ENCODE peak calls at places on chromosomes 5 and 9, in nine cellular contexts. One of them, this sample, is unnamed.

GRCh38 chr5:108148715-108149139 is 233.2 kb downstream of the FBXL17 start:
- DNase-seq in NCI-H146: no peak
- DNase-seq in GM20000: peak
- DNase-seq in cerebellum: no peak
- DNase-seq in tibial artery: no peak
- DNase-seq in mesothelial cell of epicardium: no peak
- DNase-seq in DMS53: peak
- DNase-seq in stimulated activated naive CD4-positive, alpha-beta T cell treated with Interleukin-2 at 50 U/mL for 16 hours: no peak
- DNase-seq in activated T-helper 1 cell treated with anti-CD3 and anti-CD28 coated beads, Interleukin-2, amount 50 U/mL, for 16 hours: no peak
- DNase-seq in this sample: no peak

GRCh38 chr5:107285772-107286171 is 385.0 kb downstream of the EFNA5 start:
- DNase-seq in cerebellum: no peak
- DNase-seq in tibial artery: no peak
- DNase-seq in stimulated activated naive CD4-positive, alpha-beta T cell treated with Interleukin-2 at 50 U/mL for 16 hours: no peak
- DNase-seq in NCI-H146: no peak
- DNase-seq in DMS53: no peak
- DNase-seq in GM20000: no peak
- DNase-seq in activated T-helper 1 cell treated with anti-CD3 and anti-CD28 coated beads, Interleukin-2, amount 50 U/mL, for 16 hours: no peak
- DNase-seq in mesothelial cell of epicardium: no peak
- DNase-seq in this sample: no peak

GRCh38 chr9:137454506-137455360 is 4.4 kb downstream of the NSMF start:
- DNase-seq in stimulated activated naive CD4-positive, alpha-beta T cell treated with Interleukin-2 at 50 U/mL for 16 hours: no peak
- DNase-seq in GM20000: no peak
- DNase-seq in activated T-helper 1 cell treated with anti-CD3 and anti-CD28 coated beads, Interleukin-2, amount 50 U/mL, for 16 hours: no peak
- DNase-seq in tibial artery: peak
- DNase-seq in cerebellum: no peak
- DNase-seq in NCI-H146: no peak
- DNase-seq in DMS53: no peak
- DNase-seq in mesothelial cell of epicardium: no peak
- DNase-seq in this sample: no peak

GRCh38 chr5:118561971-118562370 is 426.4 kb downstream of the DTWD2 start:
- DNase-seq in cerebellum: no peak
- DNase-seq in mesothelial cell of epicardium: no peak
- DNase-seq in stimulated activated naive CD4-positive, alpha-beta T cell treated with Interleukin-2 at 50 U/mL for 16 hours: no peak
- DNase-seq in GM20000: no peak
- DNase-seq in tibial artery: no peak
- DNase-seq in activated T-helper 1 cell treated with anti-CD3 and anti-CD28 coated beads, Interleukin-2, amount 50 U/mL, for 16 hours: no peak
- DNase-seq in DMS53: no peak
- DNase-seq in NCI-H146: peak
- DNase-seq in this sample: no peak

GRCh38 chr5:134738963-134739661 is 764 bp downstream of the CAMLG start:
- DNase-seq in cerebellum: peak
- DNase-seq in mesothelial cell of epicardium: no peak
- DNase-seq in GM20000: peak
- DNase-seq in activated T-helper 1 cell treated with anti-CD3 and anti-CD28 coated beads, Interleukin-2, amount 50 U/mL, for 16 hours: no peak
- DNase-seq in stimulated activated naive CD4-positive, alpha-beta T cell treated with Interleukin-2 at 50 U/mL for 16 hours: peak
- DNase-seq in NCI-H146: peak
- DNase-seq in tibial artery: no peak
- DNase-seq in DMS53: peak
- DNase-seq in this sample: no peak

GRCh38 chr9:129702563-129702962 is 37.1 kb downstream of the PRRX2 start:
- DNase-seq in mesothelial cell of epicardium: no peak
- DNase-seq in DMS53: peak
- DNase-seq in stimulated activated naive CD4-positive, alpha-beta T cell treated with Interleukin-2 at 50 U/mL for 16 hours: no peak
- DNase-seq in NCI-H146: no peak
- DNase-seq in activated T-helper 1 cell treated with anti-CD3 and anti-CD28 coated beads, Interleukin-2, amount 50 U/mL, for 16 hours: no peak
- DNase-seq in cerebellum: no peak
- DNase-seq in tibial artery: peak
- DNase-seq in GM20000: no peak
- DNase-seq in this sample: no peak

GRCh38 chr5:72141440-72142271 is 34.4 kb downstream of the MAP1B start:
- DNase-seq in mesothelial cell of epicardium: peak
- DNase-seq in DMS53: no peak
- DNase-seq in tibial artery: peak
- DNase-seq in cerebellum: no peak
- DNase-seq in GM20000: no peak
- DNase-seq in activated T-helper 1 cell treated with anti-CD3 and anti-CD28 coated beads, Interleukin-2, amount 50 U/mL, for 16 hours: no peak
- DNase-seq in NCI-H146: no peak
- DNase-seq in stimulated activated naive CD4-positive, alpha-beta T cell treated with Interleukin-2 at 50 U/mL for 16 hours: no peak
- DNase-seq in this sample: no peak

GRCh38 chr9:4839470-4839912 is 46.7 kb downstream of the RCL1 start:
- DNase-seq in stimulated activated naive CD4-positive, alpha-beta T cell treated with Interleukin-2 at 50 U/mL for 16 hours: no peak
- DNase-seq in mesothelial cell of epicardium: no peak
- DNase-seq in NCI-H146: no peak
- DNase-seq in DMS53: peak
- DNase-seq in cerebellum: no peak
- DNase-seq in activated T-helper 1 cell treated with anti-CD3 and anti-CD28 coated beads, Interleukin-2, amount 50 U/mL, for 16 hours: no peak
- DNase-seq in GM20000: no peak
- DNase-seq in tibial artery: no peak
- DNase-seq in this sample: no peak

GRCh38 chr5:73678807-73679206 is 52.8 kb downstream of the ARHGEF28 start:
- DNase-seq in tibial artery: no peak
- DNase-seq in mesothelial cell of epicardium: no peak
- DNase-seq in activated T-helper 1 cell treated with anti-CD3 and anti-CD28 coated beads, Interleukin-2, amount 50 U/mL, for 16 hours: no peak
- DNase-seq in NCI-H146: no peak
- DNase-seq in stimulated activated naive CD4-positive, alpha-beta T cell treated with Interleukin-2 at 50 U/mL for 16 hours: no peak
- DNase-seq in DMS53: peak
- DNase-seq in cerebellum: no peak
- DNase-seq in GM20000: no peak
- DNase-seq in this sample: no peak

GRCh38 chr5:1010641-1011046 is 2.0 kb downstream of the NKD2 start:
- DNase-seq in DMS53: peak
- DNase-seq in mesothelial cell of epicardium: no peak
- DNase-seq in tibial artery: peak
- DNase-seq in stimulated activated naive CD4-positive, alpha-beta T cell treated with Interleukin-2 at 50 U/mL for 16 hours: no peak
- DNase-seq in NCI-H146: peak
- DNase-seq in cerebellum: no peak
- DNase-seq in GM20000: no peak
- DNase-seq in activated T-helper 1 cell treated with anti-CD3 and anti-CD28 coated beads, Interleukin-2, amount 50 U/mL, for 16 hours: no peak
- DNase-seq in this sample: no peak

GRCh38 chr9:117034862-117035261 is 347.8 kb downstream of the TRIM32 start:
- DNase-seq in DMS53: peak
- DNase-seq in mesothelial cell of epicardium: peak
- DNase-seq in tibial artery: no peak
- DNase-seq in cerebellum: no peak
- DNase-seq in NCI-H146: no peak
- DNase-seq in GM20000: no peak
- DNase-seq in stimulated activated naive CD4-positive, alpha-beta T cell treated with Interleukin-2 at 50 U/mL for 16 hours: no peak
- DNase-seq in activated T-helper 1 cell treated with anti-CD3 and anti-CD28 coated beads, Interleukin-2, amount 50 U/mL, for 16 hours: no peak
- DNase-seq in this sample: no peak

GRCh38 chr5:174610968-174611367 is 113.4 kb upstream of the MSX2 start:
- DNase-seq in tibial artery: peak
- DNase-seq in cerebellum: no peak
- DNase-seq in mesothelial cell of epicardium: no peak
- DNase-seq in DMS53: no peak
- DNase-seq in activated T-helper 1 cell treated with anti-CD3 and anti-CD28 coated beads, Interleukin-2, amount 50 U/mL, for 16 hours: no peak
- DNase-seq in NCI-H146: no peak
- DNase-seq in GM20000: no peak
- DNase-seq in stimulated activated naive CD4-positive, alpha-beta T cell treated with Interleukin-2 at 50 U/mL for 16 hours: no peak
- DNase-seq in this sample: no peak

GRCh38 chr5:127957183-127957582 is 126.4 kb upstream of the SLC12A2 start:
- DNase-seq in activated T-helper 1 cell treated with anti-CD3 and anti-CD28 coated beads, Interleukin-2, amount 50 U/mL, for 16 hours: no peak
- DNase-seq in DMS53: peak
- DNase-seq in stimulated activated naive CD4-positive, alpha-beta T cell treated with Interleukin-2 at 50 U/mL for 16 hours: no peak
- DNase-seq in tibial artery: no peak
- DNase-seq in GM20000: no peak
- DNase-seq in cerebellum: peak
- DNase-seq in mesothelial cell of epicardium: no peak
- DNase-seq in NCI-H146: peak
- DNase-seq in this sample: no peak

GRCh38 chr5:93800988-93801811 is 59.8 kb upstream of the POU5F2 start:
- DNase-seq in stimulated activated naive CD4-positive, alpha-beta T cell treated with Interleukin-2 at 50 U/mL for 16 hours: no peak
- DNase-seq in mesothelial cell of epicardium: no peak
- DNase-seq in DMS53: peak
- DNase-seq in tibial artery: no peak
- DNase-seq in GM20000: peak
- DNase-seq in cerebellum: peak
- DNase-seq in activated T-helper 1 cell treated with anti-CD3 and anti-CD28 coated beads, Interleukin-2, amount 50 U/mL, for 16 hours: no peak
- DNase-seq in NCI-H146: peak
- DNase-seq in this sample: peak

GRCh38 chr9:2241461-2241874 is 226.3 kb downstream of the SMARCA2 start:
- DNase-seq in GM20000: peak
- DNase-seq in mesothelial cell of epicardium: peak
- DNase-seq in NCI-H146: peak
- DNase-seq in activated T-helper 1 cell treated with anti-CD3 and anti-CD28 coated beads, Interleukin-2, amount 50 U/mL, for 16 hours: no peak
- DNase-seq in DMS53: peak
- DNase-seq in cerebellum: peak
- DNase-seq in tibial artery: no peak
- DNase-seq in stimulated activated naive CD4-positive, alpha-beta T cell treated with Interleukin-2 at 50 U/mL for 16 hours: no peak
- DNase-seq in this sample: no peak

GRCh38 chr5:95697781-95698681 is 15.2 kb upstream of the SPATA9 start:
- DNase-seq in DMS53: no peak
- DNase-seq in stimulated activated naive CD4-positive, alpha-beta T cell treated with Interleukin-2 at 50 U/mL for 16 hours: no peak
- DNase-seq in mesothelial cell of epicardium: no peak
- DNase-seq in cerebellum: no peak
- DNase-seq in GM20000: no peak
- DNase-seq in activated T-helper 1 cell treated with anti-CD3 and anti-CD28 coated beads, Interleukin-2, amount 50 U/mL, for 16 hours: no peak
- DNase-seq in NCI-H146: no peak
- DNase-seq in tibial artery: no peak
- DNase-seq in this sample: no peak

GRCh38 chr9:127505396-127506116 is 54.2 kb downstream of the LRSAM1 start:
- DNase-seq in tibial artery: peak
- DNase-seq in cerebellum: no peak
- DNase-seq in DMS53: peak
- DNase-seq in NCI-H146: no peak
- DNase-seq in GM20000: peak
- DNase-seq in mesothelial cell of epicardium: no peak
- DNase-seq in stimulated activated naive CD4-positive, alpha-beta T cell treated with Interleukin-2 at 50 U/mL for 16 hours: peak
- DNase-seq in activated T-helper 1 cell treated with anti-CD3 and anti-CD28 coated beads, Interleukin-2, amount 50 U/mL, for 16 hours: no peak
- DNase-seq in this sample: no peak

GRCh38 chr5:59099270-59099994 is 516.6 kb downstream of the RAB3C start:
- DNase-seq in activated T-helper 1 cell treated with anti-CD3 and anti-CD28 coated beads, Interleukin-2, amount 50 U/mL, for 16 hours: no peak
- DNase-seq in DMS53: peak
- DNase-seq in mesothelial cell of epicardium: no peak
- DNase-seq in NCI-H146: no peak
- DNase-seq in GM20000: peak
- DNase-seq in cerebellum: no peak
- DNase-seq in stimulated activated naive CD4-positive, alpha-beta T cell treated with Interleukin-2 at 50 U/mL for 16 hours: peak
- DNase-seq in tibial artery: no peak
- DNase-seq in this sample: no peak

GRCh38 chr5:76404694-76405306 is 1.7 kb downstream of the IQGAP2 start:
- DNase-seq in GM20000: no peak
- DNase-seq in mesothelial cell of epicardium: no peak
- DNase-seq in stimulated activated naive CD4-positive, alpha-beta T cell treated with Interleukin-2 at 50 U/mL for 16 hours: no peak
- DNase-seq in activated T-helper 1 cell treated with anti-CD3 and anti-CD28 coated beads, Interleukin-2, amount 50 U/mL, for 16 hours: no peak
- DNase-seq in DMS53: no peak
- DNase-seq in cerebellum: no peak
- DNase-seq in NCI-H146: no peak
- DNase-seq in tibial artery: no peak
- DNase-seq in this sample: no peak

GRCh38 chr5:137032929-137033328 is 466.2 kb downstream of the SPOCK1 start:
- DNase-seq in NCI-H146: peak
- DNase-seq in stimulated activated naive CD4-positive, alpha-beta T cell treated with Interleukin-2 at 50 U/mL for 16 hours: no peak
- DNase-seq in GM20000: no peak
- DNase-seq in activated T-helper 1 cell treated with anti-CD3 and anti-CD28 coated beads, Interleukin-2, amount 50 U/mL, for 16 hours: no peak
- DNase-seq in DMS53: no peak
- DNase-seq in mesothelial cell of epicardium: no peak
- DNase-seq in cerebellum: no peak
- DNase-seq in tibial artery: no peak
- DNase-seq in this sample: no peak

GRCh38 chr9:70563437-70564204 is 149.2 kb upstream of the KLF9 start:
- DNase-seq in mesothelial cell of epicardium: no peak
- DNase-seq in NCI-H146: no peak
- DNase-seq in cerebellum: no peak
- DNase-seq in DMS53: no peak
- DNase-seq in tibial artery: no peak
- DNase-seq in GM20000: peak
- DNase-seq in activated T-helper 1 cell treated with anti-CD3 and anti-CD28 coated beads, Interleukin-2, amount 50 U/mL, for 16 hours: no peak
- DNase-seq in stimulated activated naive CD4-positive, alpha-beta T cell treated with Interleukin-2 at 50 U/mL for 16 hours: peak
- DNase-seq in this sample: peak

GRCh38 chr5:59596586-59597348 is 296.8 kb downstream of the PDE4D start:
- DNase-seq in DMS53: peak
- DNase-seq in stimulated activated naive CD4-positive, alpha-beta T cell treated with Interleukin-2 at 50 U/mL for 16 hours: no peak
- DNase-seq in tibial artery: no peak
- DNase-seq in NCI-H146: no peak
- DNase-seq in activated T-helper 1 cell treated with anti-CD3 and anti-CD28 coated beads, Interleukin-2, amount 50 U/mL, for 16 hours: no peak
- DNase-seq in mesothelial cell of epicardium: no peak
- DNase-seq in GM20000: no peak
- DNase-seq in cerebellum: no peak
- DNase-seq in this sample: no peak